ENCODE peak calls at places on chromosome 15, in six cellular contexts. Q is AML-193; C is NCI-H460; W is activated CD4-positive, CD25-positive, alpha-beta regulatory T cell; K is HCEC 1CT; R is activated gamma-delta T cell treated with anti-CD3 and anti-CD28 coated beads, Interleukin-2, amount 50 U/mL, for 16 hours. O is an unnamed sample.

GRCh38 chr15:67253517-67254237 is 784 bp downstream of the AAGAB start:
- DNase-seq in Q (no peak), R (no peak), K (peak; percentile 8), W (no peak), C (no peak), O (peak; percentile 24)

GRCh38 chr15:32790352-32790999 is 72.7 kb downstream of the GREM1 start:
- DNase-seq in K (peak; percentile 73), Q (no peak), W (no peak), C (no peak), R (no peak), O (no peak)

GRCh38 chr15:92527197-92527596 is 128.4 kb downstream of the FAM174B start:
- DNase-seq in W (no peak), Q (no peak), R (no peak), C (no peak), K (no peak), O (no peak)

GRCh38 chr15:41829959-41830646 is 2.2 kb downstream of the JMJD7 start:
- DNase-seq in W (no peak), R (no peak), C (no peak), K (no peak), Q (no peak), O (no peak)

GRCh38 chr15:63942486-63943365 is 103.6 kb downstream of the DAPK2 start:
- DNase-seq in K (no peak), R (no peak), W (no peak), C (no peak), Q (no peak), O (no peak)

GRCh38 chr15:76393614-76394013 is 57.0 kb downstream of the ISL2 start:
- DNase-seq in C (no peak), Q (no peak), W (no peak), K (no peak), R (no peak), O (peak; percentile 39)

GRCh38 chr15:78392430-78392829 is 45.6 kb upstream of the IREB2 start:
- DNase-seq in Q (no peak), K (no peak), C (no peak), R (no peak), W (no peak), O (no peak)

GRCh38 chr15:80246425-80246894 is 5.6 kb downstream of the CTXND1 start:
- DNase-seq in W (no peak), R (no peak), Q (no peak), K (no peak), C (no peak), O (no peak)

GRCh38 chr15:34621675-34622074 is 38.2 kb upstream of the GOLGA8B start:
- DNase-seq in Q (no peak), K (peak; percentile 70), R (no peak), W (no peak), C (no peak), O (peak; percentile 66)

GRCh38 chr15:72464251-72464650 is 9.9 kb upstream of the ARIH1 start:
- DNase-seq in W (no peak), Q (no peak), K (no peak), C (no peak), R (no peak), O (no peak)

O was measured in A673.